ENCODE peak calls at places on chromosomes 6 and 20, in five cellular contexts. V is NCI-H2029, E is prostate gland, A is Panc1, D is T-helper 2 cell. Q is an unnamed sample.

GRCh38 chr6:147973806-147974205 is 368.8 kb upstream of the SASH1 start:
- DNase-seq in E (no peak), V (no peak), D (no peak), A (no peak), Q (no peak)

GRCh38 chr20:34663213-34663943 is 13.5 kb downstream of the PIGU start:
- DNase-seq in A (no peak), V (no peak), E (no peak), D (no peak), Q (no peak)

GRCh38 chr6:484729-485111 is 93.2 kb downstream of the IRF4 start:
- DNase-seq in E (no peak), A (no peak), D (no peak), V (no peak), Q (no peak)

GRCh38 chr20:49344975-49345374 is 67.1 kb upstream of the ZNFX1 start:
- DNase-seq in A (no peak), V (no peak), D (no peak), E (peak), Q (no peak)

GRCh38 chr6:110415297-110415916 is at the start of gene DDO:
- DNase-seq in D (no peak), A (no peak), V (peak), E (peak), Q (no peak)

GRCh38 chr20:59850018-59850641 is 83.3 kb downstream of the SYCP2 start:
- DNase-seq in D (no peak), E (no peak), V (peak), A (no peak), Q (no peak)

GRCh38 chr6:124233221-124233620 is 429.6 kb downstream of the NKAIN2 start:
- DNase-seq in D (no peak), E (no peak), A (no peak), V (no peak), Q (no peak)

GRCh38 chr6:43658161-43658560 is 13.3 kb downstream of the RSPH9 start:
- DNase-seq in D (no peak), E (no peak), V (no peak), A (no peak), Q (no peak)

GRCh38 chr6:16544521-16544920 is 216.7 kb downstream of the ATXN1 start:
- DNase-seq in E (no peak), D (no peak), A (no peak), V (no peak), Q (no peak)

GRCh38 chr6:136576821-136577220 is 26.6 kb upstream of the MAP7 start:
- DNase-seq in A (no peak), V (no peak), E (no peak), D (no peak), Q (no peak)

GRCh38 chr20:58712116-58712822 is 19.7 kb downstream of the NPEPL1 start:
- DNase-seq in E (peak), V (no peak), D (no peak), A (no peak), Q (no peak)